ENCODE peak calls at places on chromosomes 4 and X, in four cellular contexts. X is K562, U is SK-N-SH, G is H1. L is an unnamed sample.

GRCh38 chr4:121728798-121729226 is 32.0 kb upstream of the ANXA5 start:
- DNase-seq in U (no peak), X (no peak), G (no peak), L (no peak)

GRCh38 chr4:170040031-170040680 is 14.0 kb upstream of the MFAP3L start:
- DNase-seq in U (no peak), X (no peak), G (peak; percentile 11), L (no peak)

GRCh38 chr4:102867278-102868152 is 1.3 kb upstream of the CISD2 start:
- DNase-seq in G (no peak), U (no peak), X (peak; percentile 13), L (no peak)

GRCh38 chr4:77582151-77582550 is 23.5 kb upstream of the CXCL13 start:
- DNase-seq in X (no peak), G (no peak), U (no peak), L (no peak)

GRCh38 chrX:20061869-20062254 is 54.8 kb downstream of the MAP7D2 start:
- DNase-seq in G (no peak), U (no peak), X (no peak), L (no peak)

GRCh38 chr4:48005781-48006180 is 10.7 kb downstream of the CNGA1 start:
- DNase-seq in X (no peak), U (no peak), G (no peak), L (no peak)

GRCh38 chr4:108029321-108029720 is 39.6 kb downstream of the HADH start:
- DNase-seq in G (no peak), X (no peak), U (no peak), L (no peak)

GRCh38 chr4:112340048-112340447 is 42.9 kb downstream of the ALPK1 start:
- DNase-seq in U (no peak), X (no peak), G (no peak), L (no peak)

GRCh38 chrX:24259544-24260240 is 54.2 kb downstream of the SUPT20HL2 start:
- DNase-seq in G (no peak), X (peak; percentile 12), U (peak; percentile 49), L (peak; percentile 35)

GRCh38 chr4:157994863-157995262 is 178.0 kb downstream of the GASK1B start:
- DNase-seq in G (no peak), X (no peak), U (no peak), L (peak; percentile 57)

GRCh38 chr4:156732634-156733033 is 239.0 kb downstream of the PDGFC start:
- DNase-seq in U (no peak), X (no peak), G (no peak), L (no peak)

GRCh38 chr4:158624889-158625478 is 46.7 kb downstream of the C4orf46 start:
- DNase-seq in U (peak; percentile 32), X (peak; percentile 44), G (no peak), L (peak; percentile 70)

GRCh38 chr4:26069218-26069617 is 155.2 kb downstream of the SMIM20 start:
- DNase-seq in X (peak; percentile 45), G (peak; percentile 52), U (peak; percentile 62), L (no peak)

GRCh38 chrX:3516051-3516541 is 169.6 kb upstream of the MXRA5 start:
- DNase-seq in U (no peak), X (no peak), G (no peak), L (no peak)

GRCh38 chrX:128439159-128439558 is 387.0 kb upstream of the ACTRT1 start:
- DNase-seq in G (no peak), X (no peak), U (no peak), L (no peak)

GRCh38 chrX:17535229-17535628 is 160.2 kb downstream of the NHS start:
- DNase-seq in X (peak; percentile 40), G (peak; percentile 60), U (peak; percentile 30), L (no peak)

GRCh38 chrX:10744011-10744410 is 123.6 kb upstream of the MID1 start:
- DNase-seq in X (no peak), U (peak; percentile 17), G (no peak), L (no peak)

GRCh38 chrX:41541381-41541780 is 94.2 kb downstream of the NYX start:
- DNase-seq in X (no peak), U (no peak), G (no peak), L (no peak)

GRCh38 chrX:129875669-129876068 is 30.3 kb upstream of the UTP14A start:
- DNase-seq in G (no peak), U (no peak), X (no peak), L (no peak)

GRCh38 chr4:10380695-10381094 is 76.5 kb downstream of the ZNF518B start:
- DNase-seq in G (no peak), X (no peak), U (no peak), L (no peak)

GRCh38 chr4:158068063-158068462 is 104.8 kb downstream of the GASK1B start:
- DNase-seq in U (no peak), X (no peak), G (no peak), L (no peak)

GRCh38 chr4:105215609-105216313 is 69.1 kb downstream of the TET2 start:
- DNase-seq in X (no peak), G (no peak), U (no peak), L (no peak)

GRCh38 chr4:16609170-16609758 is 289.2 kb downstream of the LDB2 start:
- DNase-seq in U (no peak), G (no peak), X (no peak), L (no peak)

GRCh38 chrX:19046343-19047215 is 62.7 kb upstream of the PHKA2 start:
- DNase-seq in G (no peak), X (no peak), U (no peak), L (no peak)

GRCh38 chr4:78347527-78347926 is 204.0 kb upstream of the ANXA3 start:
- DNase-seq in X (no peak), U (no peak), G (no peak), L (no peak)

DNA sequence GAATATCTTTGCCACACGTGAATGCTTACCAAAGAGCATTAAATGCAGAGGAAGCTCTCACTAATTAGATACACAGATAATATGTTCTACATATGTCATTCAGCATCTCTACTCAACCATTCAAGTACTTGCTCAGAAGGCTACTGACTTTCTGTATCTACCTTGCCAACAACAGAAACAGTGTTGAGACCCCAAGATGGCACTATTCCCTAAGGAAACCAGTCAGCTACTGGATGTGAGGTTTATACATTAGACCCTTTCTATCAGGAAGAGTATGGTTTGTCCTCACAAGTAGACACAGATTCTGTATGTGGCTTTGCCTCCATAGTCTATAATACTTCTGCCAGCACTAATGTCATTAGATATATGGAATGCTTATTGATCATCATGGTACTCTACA is 443.9 kb upstream of the INTU start:
- DNase-seq in U (no peak), X (no peak), G (no peak), L (no peak)
- TF ChIP-seq JUND in U (no peak), X (no peak), G (no peak), L (no peak)

GRCh38 chr4:86019362-86019761 is 340.5 kb downstream of the MAPK10 start:
- DNase-seq in G (no peak), X (no peak), U (peak; percentile 81), L (no peak)

GRCh38 chr4:86014599-86014998 is 345.3 kb downstream of the MAPK10 start:
- DNase-seq in G (no peak), X (no peak), U (no peak), L (no peak)

GRCh38 chr4:86015412-86016350 is 344.2 kb downstream of the MAPK10 start:
- DNase-seq in G (no peak), X (no peak), U (no peak), L (peak; percentile 25)

GRCh38 chr4:86011117-86011516 is 348.7 kb downstream of the MAPK10 start:
- DNase-seq in X (no peak), U (no peak), G (no peak), L (no peak)

GRCh38 chr4:86013623-86014022 is 346.2 kb downstream of the MAPK10 start:
- DNase-seq in G (no peak), U (no peak), X (no peak), L (no peak)
- TF ChIP-seq JUND in G (no peak), U (peak; percentile 46), X (no peak), L (no peak)

GRCh38 chr4:2046031-2046961 is 12.8 kb upstream of the NAT8L start:
- DNase-seq in U (peak; percentile 56), X (no peak), G (peak; percentile 49), L (no peak)

GRCh38 chr4:2048831-2049230 is 10.3 kb upstream of the NAT8L start:
- DNase-seq in X (no peak), U (no peak), G (peak; percentile 16), L (no peak)

GRCh38 chr4:2045518-2045951 is 13.6 kb upstream of the NAT8L start:
- DNase-seq in G (no peak), X (no peak), U (no peak), L (no peak)

GRCh38 chr4:2047781-2048581 is 11.1 kb upstream of the NAT8L start:
- DNase-seq in G (peak; percentile 35), U (no peak), X (no peak), L (no peak)

DNA sequence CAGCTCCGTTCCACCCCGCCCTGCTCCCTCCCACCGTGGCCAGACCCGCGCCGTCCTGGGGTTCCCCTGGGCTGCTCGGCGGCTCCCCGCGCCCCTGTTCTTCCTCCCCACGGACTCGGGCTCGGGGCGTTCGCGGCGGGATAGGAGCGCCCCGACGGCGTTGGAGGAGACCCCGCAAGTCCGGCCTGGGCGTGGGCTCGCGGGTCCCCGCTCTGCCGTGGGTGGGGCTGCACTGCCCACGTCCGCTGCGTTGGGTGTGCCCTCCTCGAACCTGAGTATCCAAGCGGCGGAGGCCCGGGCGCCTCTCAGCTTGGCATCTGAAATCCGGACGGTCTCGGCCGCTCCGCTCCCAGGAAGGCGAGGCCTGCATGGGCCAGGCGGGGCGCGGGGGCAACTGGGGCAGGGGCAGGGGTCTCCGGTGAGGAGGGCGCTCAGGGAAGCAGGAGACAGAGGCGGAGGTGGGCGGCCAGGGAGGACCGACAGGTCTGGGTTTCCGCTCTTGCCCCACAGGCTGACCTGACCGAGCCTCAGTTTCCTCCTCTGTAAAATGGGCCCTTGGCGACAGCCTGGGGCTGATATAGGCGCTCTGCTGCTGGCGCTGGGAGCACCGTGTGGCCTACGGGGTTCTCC is 12.0 kb upstream of the NAT8L start:
- DNase-seq in G (peak; percentile 43), U (peak; percentile 51), X (no peak), L (no peak)
- TF ChIP-seq JUND in G (no peak), U (no peak), X (no peak), L (no peak)

GRCh38 chrX:140500427-140500826 is 4.4 kb downstream of the SOX3 start:
- DNase-seq in X (no peak), G (no peak), U (no peak), L (no peak)
- TF ChIP-seq JUND in X (no peak), G (no peak), U (no peak), L (no peak)

DNA sequence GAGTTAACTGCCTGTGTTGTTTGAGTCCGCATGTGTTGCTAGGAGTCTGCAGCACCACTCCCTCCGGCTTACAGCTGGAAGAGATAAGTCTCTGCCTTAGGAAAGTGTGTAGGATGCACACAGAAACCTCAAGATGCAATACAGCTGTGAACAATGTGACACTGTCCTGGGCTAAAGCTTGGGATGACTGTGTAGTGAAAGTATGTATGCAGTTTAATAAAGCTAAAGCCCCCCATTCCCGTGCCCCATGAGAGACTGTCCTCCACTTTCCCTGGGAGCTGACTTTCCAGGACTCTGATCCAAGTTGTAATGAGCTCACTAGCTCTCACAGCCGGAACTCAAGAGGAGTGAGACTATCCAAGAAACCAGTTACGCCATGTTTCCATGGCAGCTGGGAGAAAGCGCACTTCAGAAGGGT is 156.6 kb upstream of the FTHL17 start:
- DNase-seq in G (no peak), U (no peak), X (no peak), L (no peak)
- TF ChIP-seq JUND in G (no peak), U (no peak), X (no peak), L (no peak)

GRCh38 chr4:3190549-3190948 is 58.4 kb upstream of the MSANTD1 start:
- DNase-seq in X (no peak), U (no peak), G (no peak), L (no peak)
- TF ChIP-seq JUND in X (no peak), U (no peak), G (no peak), L (no peak)